ENCODE peak calls at places on chromosome X, in nine cellular contexts. V is fibroblast of lung, M is OCI-LY7, G is HepG2, Q is neuronal stem cell, E is IMR-90, A is mammary epithelial cell, H is GM23338, Z is astrocyte. L is an unnamed sample.

GRCh38 chrX:24131476-24131875 is 18.1 kb upstream of the ZFX start:
- DNase-seq in E (peak), Z (no peak), G (no peak), A (no peak), H (no peak), V (no peak), Q (no peak), M (no peak), L (no peak)

GRCh38 chrX:97639526-97639925 is 755.8 kb downstream of the RPA4 start:
- DNase-seq in Q (peak), H (peak), E (no peak), G (no peak), V (no peak), Z (no peak), M (no peak), A (no peak), L (no peak)

GRCh38 chrX:43165343-43165920 is 387.5 kb upstream of the PPP1R2C start:
- DNase-seq in A (no peak), Q (no peak), Z (no peak), H (no peak), M (no peak), V (no peak), G (no peak), E (no peak), L (no peak)

GRCh38 chrX:46686003-46686645 is 72.8 kb downstream of the SLC9A7 start:
- DNase-seq in A (peak), M (peak), G (peak), E (peak), H (peak), V (peak), Q (peak), Z (no peak), L (no peak)

GRCh38 chrX:1581132-1581531 is 10.3 kb upstream of the AKAP17A start:
- DNase-seq in Q (no peak), G (peak), V (no peak), H (peak), A (peak), M (peak), E (no peak), Z (no peak), L (peak)

GRCh38 chrX:54452920-54453319 is 12.7 kb downstream of the TSR2 start:
- DNase-seq in M (peak), G (peak), H (peak), E (peak), Q (no peak), V (peak), Z (no peak), A (no peak), L (no peak)

GRCh38 chrX:107107459-107107858 is 11.2 kb downstream of the RBM41 start:
- DNase-seq in G (no peak), A (peak), Z (peak), Q (no peak), V (no peak), M (no peak), H (no peak), E (no peak), L (no peak)

GRCh38 chrX:153688900-153689590 is 1.3 kb downstream of the SLC6A8 start:
- DNase-seq in M (no peak), G (no peak), E (peak), V (peak), H (no peak), A (no peak), Q (no peak), Z (no peak), L (peak)

GRCh38 chrX:16196829-16197228 is 29.5 kb downstream of the MAGEB17 start:
- DNase-seq in V (no peak), A (no peak), H (no peak), G (no peak), Q (no peak), E (no peak), M (no peak), Z (no peak), L (no peak)

DNA sequence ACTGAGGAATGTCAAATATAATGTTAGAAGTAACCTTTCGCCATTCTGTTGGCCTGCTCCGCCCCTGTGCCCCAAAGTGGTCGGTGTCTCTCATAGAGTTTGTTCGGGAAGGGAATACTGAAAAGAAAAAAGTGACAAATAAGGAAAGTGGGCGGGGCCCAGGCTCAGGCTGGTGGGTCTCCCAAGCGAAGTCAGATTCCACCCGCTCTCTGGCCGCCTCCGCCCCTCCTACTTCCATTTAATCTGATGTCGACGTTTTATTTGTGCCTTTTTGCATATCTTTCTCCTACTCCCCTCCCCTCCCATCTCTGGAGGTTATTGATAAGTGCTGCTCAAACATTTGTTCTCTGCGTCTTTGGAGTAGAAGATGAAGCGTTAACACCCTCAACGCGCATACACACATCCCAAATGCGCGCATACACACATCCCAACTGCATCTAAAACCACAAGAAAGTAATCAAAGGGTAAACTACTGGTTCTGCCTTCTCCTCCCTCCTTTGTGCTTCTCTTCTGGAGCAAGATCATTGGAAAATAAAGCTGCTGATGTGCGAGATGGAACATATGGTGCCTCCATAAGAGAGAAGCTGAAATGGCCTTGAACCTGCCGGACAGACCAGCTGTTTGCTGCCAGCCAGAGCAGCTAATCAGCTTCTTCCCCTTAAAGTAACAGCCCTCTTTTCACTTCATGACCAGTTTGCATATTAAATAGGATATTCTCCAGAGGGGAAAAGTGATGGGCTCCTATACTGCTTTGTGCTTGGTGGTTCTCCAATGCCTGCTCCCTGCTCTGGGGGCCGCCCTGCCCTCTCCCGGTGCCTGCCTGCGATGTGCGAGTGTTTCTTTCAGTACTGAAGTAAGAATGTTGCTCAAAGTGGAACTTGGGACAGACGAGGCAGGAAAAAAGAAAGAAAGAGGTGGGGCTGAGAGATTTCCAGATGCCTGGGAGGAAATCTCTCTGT is 3.1 kb downstream of the MAMLD1 start:
- DNase-seq in Z (peak), E (peak), V (peak), G (no peak), Q (peak), H (peak), A (peak), M (no peak), L (no peak)
- H3K4me3 ChIP-seq in Z (peak), E (peak), V (peak), G (no peak), Q (peak), H (peak), A (peak), M (no peak), L (peak)

DNA sequence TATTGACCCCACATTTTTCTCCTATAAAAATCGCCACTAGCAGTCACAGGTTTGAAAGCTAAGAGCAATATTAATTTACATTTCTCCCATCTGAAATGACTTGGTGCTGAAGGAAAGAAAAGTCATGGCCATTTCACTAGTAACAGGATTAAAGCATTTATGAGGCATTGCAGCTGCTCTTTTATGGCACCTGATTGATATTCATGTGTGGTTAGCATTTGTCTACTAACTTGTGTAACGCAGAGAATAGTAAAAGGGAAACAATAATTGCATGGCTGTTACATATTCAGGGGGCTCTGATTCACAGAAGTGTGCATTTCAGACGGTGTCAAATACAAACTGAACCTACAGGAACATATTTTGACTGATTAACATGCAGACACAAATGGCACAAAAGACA is 5.2 kb downstream of the PCDH19 start:
- DNase-seq in E (no peak), V (no peak), A (no peak), G (no peak), H (no peak), M (no peak), Q (no peak), Z (no peak), L (no peak)
- H3K4me2 ChIP-seq in E (no peak), V (no peak), A (no peak), G (no peak), H (peak), M (no peak), Q (no peak), Z (no peak), L (no peak)

DNA sequence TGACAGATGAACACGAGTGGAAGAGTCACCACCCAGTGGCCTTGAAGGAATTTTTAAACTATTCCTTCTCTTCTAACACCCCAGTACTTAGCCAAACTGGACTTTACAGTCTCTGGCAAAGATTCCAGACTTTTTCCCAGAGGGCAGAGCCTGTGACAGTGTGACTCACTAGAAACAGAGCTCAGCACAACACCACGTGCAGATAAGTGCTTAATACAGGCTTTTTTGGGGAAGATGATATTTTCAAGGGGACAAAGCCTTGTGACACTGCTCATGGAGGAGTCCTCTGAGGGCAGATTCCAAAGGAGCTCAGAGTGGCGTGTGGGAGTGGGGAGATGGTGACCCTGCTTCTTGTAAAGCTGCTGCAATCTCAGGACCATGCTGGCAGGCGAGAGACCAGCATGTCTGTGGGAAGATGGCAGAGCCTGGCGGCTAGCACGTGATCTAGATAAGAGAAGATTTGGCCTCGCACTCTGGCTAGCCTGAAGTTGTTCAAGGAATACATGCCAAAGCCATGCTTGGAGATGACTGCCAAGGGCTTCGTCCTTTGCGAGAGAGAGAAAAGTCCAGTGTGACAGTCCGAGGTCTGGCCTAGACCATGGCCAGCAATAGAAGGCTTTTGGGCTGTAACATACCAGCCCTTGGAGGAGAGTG is 2.4 kb downstream of the RAB33A start:
- DNase-seq in A (no peak), H (no peak), V (peak), Q (no peak), E (peak), G (no peak), M (no peak), Z (peak), L (peak)
- H3K4me3 ChIP-seq in A (no peak), H (no peak), V (no peak), Q (no peak), E (no peak), G (no peak), M (no peak), Z (no peak), L (no peak)

GRCh38 chrX:150982786-150983525 is at the start of gene HMGB3:
- DNase-seq in H (peak), V (peak), Q (peak), A (peak), M (peak), E (peak), Z (peak), G (peak), L (peak)
- H3K4me2 ChIP-seq in H (peak), V (peak), Q (peak), A (peak), M (peak), E (peak), Z (peak), G (peak), L (peak)

GRCh38 chrX:39602226-39602625 is 495.5 kb downstream of the BCOR start:
- DNase-seq in H (no peak), Q (no peak), G (no peak), E (no peak), A (no peak), Z (no peak), V (no peak), M (no peak), L (no peak)
- H3K4me3 ChIP-seq in H (no peak), Q (no peak), G (no peak), E (no peak), A (no peak), Z (no peak), V (no peak), M (no peak), L (no peak)

GRCh38 chrX:3280706-3281105 is 65.7 kb downstream of the MXRA5 start:
- DNase-seq in G (no peak), A (no peak), E (peak), V (no peak), Z (peak), Q (no peak), H (no peak), M (no peak), L (no peak)
- H3K4me2 ChIP-seq in G (no peak), A (no peak), E (no peak), V (no peak), Z (no peak), Q (no peak), H (no peak), M (no peak), L (no peak)